ENCODE peak calls at places on chromosome 4, in four cellular contexts. V is hepatocyte, L is upper lobe of right lung, E is body of pancreas. Q is an unnamed sample.

GRCh38 chr4:67871867-67872266 is 11.9 kb downstream of the TMPRSS11D start:
- DNase-seq in V (peak), L (no peak), E (no peak), Q (no peak)

GRCh38 chr4:184282895-184283654 is 65.4 kb upstream of the ENPP6 start:
- DNase-seq in V (no peak), L (no peak), E (no peak), Q (no peak)

GRCh38 chr4:181181331-181181730 is 1061.9 kb upstream of the TENM3 start:
- DNase-seq in V (no peak), L (no peak), E (no peak), Q (no peak)

GRCh38 chr4:80732010-80732409 is 298.5 kb upstream of the BMP3 start:
- DNase-seq in V (no peak), L (no peak), E (no peak), Q (no peak)

GRCh38 chr4:82376109-82376508 is 2.3 kb upstream of the HNRNPD start:
- DNase-seq in V (no peak), L (no peak), E (no peak), Q (no peak)

GRCh38 chr4:168486961-168487820 is 6.9 kb upstream of the DDX60L start:
- DNase-seq in V (peak), L (no peak), E (no peak), Q (no peak)

GRCh38 chr4:39464886-39465501 is 6.1 kb downstream of the LIAS start:
- DNase-seq in V (peak), L (no peak), E (no peak), Q (peak)

GRCh38 chr4:21900211-21900610 is 48.4 kb downstream of the KCNIP4 start:
- DNase-seq in V (no peak), L (no peak), E (no peak), Q (no peak)

GRCh38 chr4:90515191-90515590 is 388.0 kb downstream of the CCSER1 start:
- DNase-seq in V (no peak), L (no peak), E (no peak), Q (no peak)

GRCh38 chr4:91064157-91064853 is 937.1 kb downstream of the CCSER1 start:
- DNase-seq in V (peak), L (no peak), E (peak), Q (no peak)

GRCh38 chr4:76090241-76090691 is 15.8 kb downstream of the ART3 start:
- DNase-seq in V (peak), L (no peak), E (peak), Q (peak)

GRCh38 chr4:76584235-76585152 is 149.5 kb downstream of the SHROOM3 start:
- DNase-seq in V (no peak), L (no peak), E (no peak), Q (no peak)

GRCh38 chr4:168615294-168615693 is 118.4 kb downstream of the PALLD start:
- DNase-seq in V (no peak), L (no peak), E (no peak), Q (no peak)

GRCh38 chr4:145278341-145279121 is 98.1 kb upstream of the OTUD4 start:
- DNase-seq in V (no peak), L (no peak), E (no peak), Q (no peak)

GRCh38 chr4:67091668-67092067 is 453.6 kb downstream of the CENPC start:
- DNase-seq in V (no peak), L (no peak), E (no peak), Q (no peak)

GRCh38 chr4:6122496-6122895 is 77.9 kb downstream of the JAKMIP1 start:
- DNase-seq in V (no peak), L (peak), E (no peak), Q (no peak)

GRCh38 chr4:130563185-130563890 is 1467.4 kb downstream of the C4orf33 start:
- DNase-seq in V (peak), L (peak), E (peak), Q (peak)

GRCh38 chr4:114807759-114808404 is 209.3 kb downstream of the UGT8 start:
- DNase-seq in V (peak), L (no peak), E (peak), Q (no peak)

GRCh38 chr4:85919488-85919887 is 440.4 kb downstream of the MAPK10 start:
- DNase-seq in V (no peak), L (no peak), E (no peak), Q (no peak)
- H3K27ac ChIP-seq in V (no peak), L (no peak), E (no peak), Q (no peak)

GRCh38 chr4:119289313-119289712 is 32.6 kb downstream of the FABP2 start:
- DNase-seq in V (no peak), L (no peak), E (no peak), Q (no peak)

GRCh38 chr4:119286377-119287002 is 35.4 kb downstream of the FABP2 start:
- DNase-seq in V (peak), L (no peak), E (peak), Q (peak)

GRCh38 chr4:119281374-119281773 is 40.6 kb downstream of the FABP2 start:
- DNase-seq in V (no peak), L (no peak), E (no peak), Q (no peak)

GRCh38 chr4:119290598-119290997 is 31.3 kb downstream of the FABP2 start:
- DNase-seq in V (peak), L (no peak), E (no peak), Q (no peak)

GRCh38 chr4:119284876-119285611 is 36.9 kb downstream of the FABP2 start:
- DNase-seq in V (peak), L (no peak), E (no peak), Q (no peak)
- H3K4me3 ChIP-seq in V (peak), L (peak), E (no peak), Q (peak)

DNA sequence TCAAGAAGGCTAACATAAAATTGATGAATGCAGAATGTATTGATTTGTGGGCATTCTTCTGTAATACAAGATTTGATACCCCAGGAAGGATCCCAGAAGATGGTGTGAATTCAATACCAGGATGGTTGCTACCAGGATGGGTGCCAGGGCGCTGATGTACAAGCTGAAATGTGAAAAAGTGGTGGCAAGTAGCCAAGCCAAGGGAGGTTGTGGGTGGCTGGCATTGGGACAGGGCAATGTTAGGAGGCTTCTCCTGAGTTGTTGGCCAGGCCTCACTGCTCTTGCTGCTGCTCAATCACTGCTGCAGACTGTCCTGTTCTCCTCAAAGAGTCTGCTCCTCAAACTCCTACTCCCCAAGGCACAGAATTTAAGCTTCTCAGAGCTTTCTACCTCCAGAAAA is 77.1 kb downstream of the RBM46 start:
- DNase-seq in V (no peak), L (no peak), E (no peak), Q (no peak)
- TF ChIP-seq CTCF in V (no peak), L (no peak), E (no peak), Q (no peak)

GRCh38 chr4:25826074-25826752 is 36.6 kb downstream of the SEL1L3 start:
- DNase-seq in V (no peak), L (no peak), E (no peak), Q (no peak)
- H3K27ac ChIP-seq in V (no peak), L (no peak), E (no peak), Q (no peak)

GRCh38 chr4:86557526-86557925 is 36.6 kb upstream of the PTPN13 start:
- DNase-seq in V (no peak), L (no peak), E (no peak), Q (no peak)

GRCh38 chr4:86558258-86558657 is 35.9 kb upstream of the PTPN13 start:
- DNase-seq in V (no peak), L (no peak), E (no peak), Q (no peak)

GRCh38 chr4:86558799-86559198 is 35.3 kb upstream of the PTPN13 start:
- DNase-seq in V (no peak), L (no peak), E (no peak), Q (no peak)

GRCh38 chr4:86554641-86555040 is 39.5 kb upstream of the PTPN13 start:
- DNase-seq in V (no peak), L (no peak), E (no peak), Q (no peak)

GRCh38 chr4:86556791-86557415 is 37.2 kb upstream of the PTPN13 start:
- DNase-seq in V (no peak), L (no peak), E (no peak), Q (no peak)
- H3K4me3 ChIP-seq in V (no peak), L (no peak), E (no peak), Q (no peak)

DNA sequence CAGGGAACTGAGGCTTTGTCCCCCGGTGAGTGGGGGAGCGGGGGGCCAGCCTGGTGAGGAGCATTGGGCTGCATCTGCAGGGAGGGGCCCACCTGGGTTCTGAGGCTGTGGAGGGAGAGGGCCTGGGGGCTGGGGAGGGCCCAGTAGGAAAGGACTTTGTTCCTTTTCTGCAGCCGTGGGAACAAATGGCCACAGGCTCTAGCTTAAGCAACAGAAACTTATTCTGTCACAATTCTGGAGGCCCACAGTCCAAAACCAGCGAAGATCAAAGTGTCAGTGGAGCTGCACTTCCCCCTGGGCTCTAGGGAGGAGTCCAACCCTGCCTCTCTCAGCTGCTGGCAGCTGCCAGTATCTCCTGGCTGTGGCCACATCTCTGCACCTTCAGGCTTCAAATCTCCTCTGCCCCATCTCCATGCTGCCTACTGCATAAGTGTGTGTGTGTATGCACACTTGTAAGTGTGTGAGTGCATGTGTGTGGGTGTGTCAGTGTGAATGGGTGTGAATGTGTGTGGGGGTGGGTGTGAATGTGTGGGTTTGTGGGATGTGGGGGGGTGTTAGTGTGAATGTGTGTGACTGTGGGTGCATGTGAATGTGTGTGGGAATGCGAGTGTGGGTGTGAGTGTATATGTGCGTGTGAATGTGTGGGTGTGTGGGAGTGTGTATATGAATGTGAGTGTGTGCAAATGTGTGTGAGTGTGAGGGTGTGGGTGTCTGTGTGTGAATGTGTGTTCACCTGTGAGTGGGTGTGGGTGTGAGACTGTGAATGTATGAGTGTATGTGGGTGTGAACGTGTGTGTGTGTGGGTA is 204.5 kb upstream of the PSAPL1 start:
- DNase-seq in V (peak), L (no peak), E (peak), Q (no peak)
- TF ChIP-seq CTCF in V (no peak), L (no peak), E (no peak), Q (no peak)

GRCh38 chr4:87024181-87024580 is 89.4 kb downstream of the AFF1 start:
- DNase-seq in V (no peak), L (no peak), E (no peak), Q (no peak)
- H3K27ac ChIP-seq in V (no peak), L (no peak), E (peak), Q (no peak)

GRCh38 chr4:87422104-87423052 is at the start of gene NUDT9:
- DNase-seq in V (peak), L (peak), E (peak), Q (peak)
- H3K4me3 ChIP-seq in V (peak), L (peak), E (peak), Q (peak)

GRCh38 chr4:121479801-121480200 is 99.0 kb upstream of the QRFPR start:
- DNase-seq in V (no peak), L (no peak), E (no peak), Q (no peak)

GRCh38 chr4:121485190-121485804 is 104.5 kb upstream of the QRFPR start:
- DNase-seq in V (no peak), L (no peak), E (no peak), Q (no peak)

GRCh38 chr4:121484633-121485032 is 103.8 kb upstream of the QRFPR start:
- DNase-seq in V (peak), L (peak), E (peak), Q (peak)
- TF ChIP-seq CTCF in V (peak), L (peak), E (no peak), Q (peak)

DNA sequence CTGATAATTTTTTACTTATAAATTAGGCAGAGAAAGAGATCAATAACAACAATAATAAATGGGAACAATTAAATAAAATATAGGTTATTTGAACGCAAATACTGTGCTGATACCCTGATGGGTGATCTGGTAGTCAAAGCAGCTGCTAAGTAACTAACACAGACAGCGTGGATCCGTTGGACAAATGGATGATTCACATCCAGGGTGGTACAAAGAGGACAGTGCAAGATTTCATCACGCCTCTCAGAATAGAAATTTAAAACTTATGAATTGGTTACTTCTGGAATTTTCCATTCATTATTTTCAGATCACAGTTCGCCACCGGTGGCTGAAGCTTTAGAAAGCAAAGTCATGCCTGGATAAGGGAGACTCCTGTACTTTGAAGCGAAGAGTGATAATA is 1066.0 kb upstream of the ADGRL3 start:
- DNase-seq in V (no peak), L (no peak), E (no peak), Q (no peak)
- H3K27ac ChIP-seq in V (no peak), L (no peak), E (no peak), Q (no peak)

Q was measured in AG04450.